ENCODE peak calls at places on chromosomes 2 and 18, in four cellular contexts. X is hippocampal formation, I is H7, B is SHP77. P is an unnamed sample.

GRCh38 chr2:209577376-209578357 is 153.8 kb downstream of the MAP2 start:
- DNase-seq in X (no peak), I (peak), B (peak), P (no peak)

GRCh38 chr2:237923507-237924163 is 43.2 kb upstream of the UBE2F start:
- DNase-seq in X (no peak), I (peak), B (no peak), P (peak)

GRCh38 chr2:233912799-233913423 is 4.3 kb upstream of the TRPM8 start:
- DNase-seq in X (no peak), I (peak), B (no peak), P (peak)

GRCh38 chr2:138244400-138245001 is 257.1 kb upstream of the SPOPL start:
- DNase-seq in X (no peak), I (no peak), B (no peak), P (no peak)

GRCh38 chr2:69205491-69205890 is 181.5 kb downstream of the GFPT1 start:
- DNase-seq in X (no peak), I (no peak), B (no peak), P (no peak)

GRCh38 chr2:159715451-159715850 is 3.1 kb downstream of the MARCHF7 start:
- DNase-seq in X (no peak), I (no peak), B (no peak), P (no peak)

GRCh38 chr2:19505199-19506136 is 147.0 kb upstream of the OSR1 start:
- DNase-seq in X (no peak), I (no peak), B (no peak), P (no peak)

GRCh38 chr18:49238433-49239042 is 221.9 kb downstream of the DYM start:
- DNase-seq in X (peak), I (peak), B (no peak), P (no peak)

GRCh38 chr2:59195851-59196250 is 954.7 kb upstream of the FANCL start:
- DNase-seq in X (no peak), I (no peak), B (no peak), P (no peak)

GRCh38 chr18:41391616-41392610 is 563.1 kb upstream of the PIK3C3 start:
- DNase-seq in X (peak), I (peak), B (peak), P (peak)

GRCh38 chr18:68742206-68742605 is 27.3 kb upstream of the TMX3 start:
- DNase-seq in X (no peak), I (no peak), B (no peak), P (no peak)

GRCh38 chr2:17070711-17071110 is 405.1 kb upstream of the CYRIA start:
- DNase-seq in X (no peak), I (no peak), B (no peak), P (no peak)

GRCh38 chr2:238950551-238950950 is 102.7 kb downstream of the TWIST2 start:
- DNase-seq in X (no peak), I (no peak), B (no peak), P (peak)

GRCh38 chr2:143263045-143263625 is 133.9 kb downstream of the ARHGAP15 start:
- DNase-seq in X (no peak), I (peak), B (no peak), P (no peak)